ENCODE peak calls at places on chromosomes 2 and 18, in ten cellular contexts. W is activated CD4-positive, alpha-beta T cell treated with anti-CD3 and anti-CD28 coated beads for 36 hours; L is GM20000; X is activated CD4-positive, CD25-positive, alpha-beta regulatory T cell; Y is fibroblast of lung; R is HepG2; U is Daoy; B is iris pigment epithelial cell; F is NCI-H1694 treated with DMSO at 0.1 percent for 48 hours; E is NCI-H1417. D is an unnamed sample.
A peak's percentile ranks its signal among the peaks of the same experiment; 100 is the strongest.

GRCh38 chr18:12317664-12318333 is 9.8 kb downstream of the TUBB6 start:
- DNase-seq in W (no peak), L (no peak), X (no peak), Y (peak; percentile 54), R (no peak), U (no peak), B (peak; percentile 66), F (no peak), E (no peak), D (no peak)

GRCh38 chr2:74304332-74305148 is 38.7 kb downstream of the SLC4A5 start:
- DNase-seq in W (peak; percentile 16), L (no peak), X (no peak), Y (no peak), R (no peak), U (no peak), B (no peak), F (no peak), E (no peak), D (no peak)

GRCh38 chr2:119673796-119674195 is 5.2 kb upstream of the TMEM177 start:
- DNase-seq in W (no peak), L (no peak), X (no peak), Y (no peak), R (no peak), U (no peak), B (no peak), F (no peak), E (no peak), D (no peak)

GRCh38 chr2:161273038-161273760 is 35.0 kb upstream of the PSMD14 start:
- DNase-seq in W (no peak), L (peak; percentile 39), X (no peak), Y (peak; percentile 79), R (peak; percentile 64), U (peak; percentile 36), B (peak; percentile 70), F (peak; percentile 74), E (peak; percentile 56), D (peak; percentile 38)

GRCh38 chr2:170122883-170123547 is 54.9 kb upstream of the MYO3B start:
- DNase-seq in W (no peak), L (no peak), X (no peak), Y (peak; percentile 44), R (peak; percentile 49), U (peak; percentile 37), B (peak; percentile 71), F (no peak), E (peak; percentile 48), D (peak; percentile 8)

GRCh38 chr2:196653843-196654242 is 14.3 kb downstream of the CCDC150 start:
- DNase-seq in W (no peak), L (no peak), X (no peak), Y (no peak), R (no peak), U (no peak), B (no peak), F (no peak), E (no peak), D (no peak)

GRCh38 chr2:3460831-3461544 is 58.3 kb downstream of the ADI1 start:
- DNase-seq in W (no peak), L (no peak), X (no peak), Y (no peak), R (no peak), U (no peak), B (no peak), F (peak; percentile 22), E (no peak), D (no peak)

GRCh38 chr2:240308111-240308651 is 127.3 kb upstream of the GPC1 start:
- DNase-seq in W (no peak), L (no peak), X (no peak), Y (no peak), R (no peak), U (no peak), B (no peak), F (no peak), E (no peak), D (no peak)

GRCh38 chr18:58470292-58470691 is 158.6 kb downstream of the ALPK2 start:
- DNase-seq in W (no peak), L (no peak), X (no peak), Y (no peak), R (no peak), U (no peak), B (no peak), F (no peak), E (no peak), D (no peak)

GRCh38 chr2:66573866-66574265 is 138.9 kb downstream of the MEIS1 start:
- DNase-seq in W (no peak), L (no peak), X (no peak), Y (peak; percentile 53), R (no peak), U (no peak), B (no peak), F (no peak), E (peak; percentile 95), D (no peak)

GRCh38 chr2:237873382-237873781 is 14.0 kb downstream of the RAMP1 start:
- DNase-seq in W (peak; percentile 36), L (peak; percentile 42), X (no peak), Y (peak; percentile 29), R (no peak), U (no peak), B (no peak), F (no peak), E (no peak), D (no peak)

D was measured in RCC 7860.